ENCODE peak calls at places on chromosomes 16 and 17, in four cellular contexts. One of them, this sample, is unnamed. For H3K4me1, the result is how much of the 10 kb centered on the place peaks cover.

GRCh38 chr16:51337662-51338061 is 186.6 kb upstream of the SALL1 start:
- DNase-seq in neuronal stem cell: no peak
- DNase-seq in mesendoderm: peak
- DNase-seq in H1: peak
- DNase-seq in this sample: peak

GRCh38 chr17:65678534-65678933 is 117.1 kb upstream of the AXIN2 start:
- DNase-seq in mesendoderm: no peak
- DNase-seq in H1: no peak
- DNase-seq in neuronal stem cell: no peak
- DNase-seq in this sample: no peak

GRCh38 chr16:12904041-12904671 is 2.8 kb downstream of the SHISA9 start:
- DNase-seq in neuronal stem cell: no peak
- DNase-seq in mesendoderm: peak
- DNase-seq in H1: peak
- DNase-seq in this sample: peak

GRCh38 chr16:12551530-12551929 is 252.2 kb downstream of the CPPED1 start:
- DNase-seq in neuronal stem cell: no peak
- DNase-seq in mesendoderm: no peak
- DNase-seq in H1: no peak
- DNase-seq in this sample: no peak

GRCh38 chr17:37292429-37293139 is 83.2 kb upstream of the C17orf78 start:
- DNase-seq in mesendoderm: no peak
- DNase-seq in H1: no peak
- DNase-seq in neuronal stem cell: no peak
- DNase-seq in this sample: no peak

GRCh38 chr17:68161644-68162428 is 86.0 kb upstream of the AMZ2 start:
- DNase-seq in H1: no peak
- DNase-seq in neuronal stem cell: no peak
- DNase-seq in mesendoderm: peak
- DNase-seq in this sample: no peak

GRCh38 chr16:89224665-89225064 is 7.2 kb downstream of the ZNF778 start:
- DNase-seq in H1: no peak
- DNase-seq in mesendoderm: no peak
- DNase-seq in neuronal stem cell: no peak
- DNase-seq in this sample: no peak

GRCh38 chr17:81843713-81844326 is 9.0 kb upstream of the PPP1R27 start:
- DNase-seq in neuronal stem cell: no peak
- DNase-seq in H1: no peak
- DNase-seq in mesendoderm: no peak
- DNase-seq in this sample: no peak

GRCh38 chr16:11224096-11224893 is 31.7 kb downstream of the SOCS1 start:
- DNase-seq in H1: no peak
- DNase-seq in neuronal stem cell: no peak
- DNase-seq in mesendoderm: peak
- DNase-seq in this sample: peak

GRCh38 chr16:11706180-11706742 is 36.4 kb downstream of the TXNDC11 start:
- DNase-seq in neuronal stem cell: no peak
- DNase-seq in H1: no peak
- DNase-seq in mesendoderm: no peak
- DNase-seq in this sample: no peak

GRCh38 chr16:20676268-20676828 is 21.1 kb downstream of the ACSM1 start:
- DNase-seq in mesendoderm: no peak
- DNase-seq in neuronal stem cell: no peak
- DNase-seq in H1: no peak
- DNase-seq in this sample: no peak

GRCh38 chr16:62831235-62831634 is 795.0 kb upstream of the CDH8 start:
- DNase-seq in mesendoderm: no peak
- DNase-seq in neuronal stem cell: no peak
- DNase-seq in H1: no peak
- DNase-seq in this sample: no peak

GRCh38 chr16:87326151-87326571 is 9.0 kb upstream of the C16orf95 start:
- DNase-seq in mesendoderm: no peak
- DNase-seq in H1: no peak
- DNase-seq in neuronal stem cell: no peak
- DNase-seq in this sample: no peak

GRCh38 chr16:727291-727977 is 528 bp downstream of the HAGHL start:
- DNase-seq in neuronal stem cell: no peak
- DNase-seq in H1: no peak
- DNase-seq in mesendoderm: no peak
- DNase-seq in this sample: no peak

GRCh38 chr16:84444476-84444875 is 60.0 kb downstream of the MEAK7 start:
- DNase-seq in H1: no peak
- DNase-seq in neuronal stem cell: no peak
- DNase-seq in mesendoderm: no peak
- DNase-seq in this sample: no peak

GRCh38 chr16:58027341-58028167 is 2.0 kb downstream of the MMP15 start:
- DNase-seq in mesendoderm: peak
- DNase-seq in H1: peak
- DNase-seq in neuronal stem cell: peak
- DNase-seq in this sample: peak

GRCh38 chr16:58026139-58026704 is 668 bp downstream of the MMP15 start:
- DNase-seq in mesendoderm: peak
- DNase-seq in H1: peak
- DNase-seq in neuronal stem cell: peak
- DNase-seq in this sample: no peak

GRCh38 chr16:58028168-58028455 is 2.6 kb downstream of the MMP15 start:
- DNase-seq in mesendoderm: no peak
- DNase-seq in H1: no peak
- DNase-seq in neuronal stem cell: no peak
- DNase-seq in this sample: no peak

GRCh38 chr16:58025351-58026138 is at the start of gene MMP15:
- DNase-seq in H1: peak
- DNase-seq in neuronal stem cell: peak
- DNase-seq in mesendoderm: peak
- DNase-seq in this sample: peak

GRCh38 chr16:58026705-58027340 is 1.3 kb downstream of the MMP15 start:
- DNase-seq in mesendoderm: no peak
- DNase-seq in H1: peak
- DNase-seq in neuronal stem cell: peak
- DNase-seq in this sample: no peak
- H3K4me1 ChIP-seq in mesendoderm: under half
- H3K4me1 ChIP-seq in H1: under half
- H3K4me1 ChIP-seq in neuronal stem cell: under half
- H3K4me1 ChIP-seq in this sample: under half

DNA sequence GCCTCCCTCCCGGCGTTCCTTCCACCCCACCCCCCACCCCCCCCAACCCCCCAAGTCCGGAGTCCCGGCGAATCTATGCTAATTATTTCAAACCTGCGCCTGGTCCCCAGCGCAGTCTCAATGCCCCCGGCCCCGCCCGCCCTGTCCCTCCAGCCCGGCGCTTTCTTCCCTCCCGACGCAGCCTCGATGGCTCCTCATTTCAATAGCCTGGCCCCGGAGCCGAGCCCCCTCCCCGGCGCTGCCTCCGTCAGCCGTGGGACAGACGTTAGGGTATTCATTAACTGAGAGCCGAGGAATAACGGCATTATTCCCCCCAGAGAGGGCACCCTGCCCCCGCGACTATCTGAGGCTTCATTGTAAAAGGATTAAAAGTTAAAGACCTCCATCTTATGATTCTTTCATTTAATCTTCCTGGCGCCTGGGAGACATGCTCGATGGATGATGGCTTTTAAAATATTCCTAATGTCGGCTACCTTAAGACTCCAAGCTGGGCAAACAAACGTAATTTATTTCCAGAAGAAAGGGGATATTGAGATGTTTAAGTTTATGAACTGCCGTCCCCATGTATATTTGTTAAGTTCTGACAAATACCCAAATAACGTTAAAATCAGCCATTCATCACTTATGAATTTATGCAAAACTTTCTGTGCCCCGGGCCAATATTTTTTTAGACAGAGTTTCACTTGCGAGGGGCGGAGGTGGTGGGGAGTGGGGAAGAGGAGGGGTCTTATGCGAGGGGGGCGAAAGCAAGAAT is 3.4 kb downstream of the NOG start:
- DNase-seq in H1: peak
- DNase-seq in neuronal stem cell: peak
- DNase-seq in mesendoderm: no peak
- DNase-seq in this sample: peak
- H3K4me2 ChIP-seq in H1: peak
- H3K4me2 ChIP-seq in neuronal stem cell: peak
- H3K4me2 ChIP-seq in mesendoderm: peak
- H3K4me2 ChIP-seq in this sample: peak

DNA sequence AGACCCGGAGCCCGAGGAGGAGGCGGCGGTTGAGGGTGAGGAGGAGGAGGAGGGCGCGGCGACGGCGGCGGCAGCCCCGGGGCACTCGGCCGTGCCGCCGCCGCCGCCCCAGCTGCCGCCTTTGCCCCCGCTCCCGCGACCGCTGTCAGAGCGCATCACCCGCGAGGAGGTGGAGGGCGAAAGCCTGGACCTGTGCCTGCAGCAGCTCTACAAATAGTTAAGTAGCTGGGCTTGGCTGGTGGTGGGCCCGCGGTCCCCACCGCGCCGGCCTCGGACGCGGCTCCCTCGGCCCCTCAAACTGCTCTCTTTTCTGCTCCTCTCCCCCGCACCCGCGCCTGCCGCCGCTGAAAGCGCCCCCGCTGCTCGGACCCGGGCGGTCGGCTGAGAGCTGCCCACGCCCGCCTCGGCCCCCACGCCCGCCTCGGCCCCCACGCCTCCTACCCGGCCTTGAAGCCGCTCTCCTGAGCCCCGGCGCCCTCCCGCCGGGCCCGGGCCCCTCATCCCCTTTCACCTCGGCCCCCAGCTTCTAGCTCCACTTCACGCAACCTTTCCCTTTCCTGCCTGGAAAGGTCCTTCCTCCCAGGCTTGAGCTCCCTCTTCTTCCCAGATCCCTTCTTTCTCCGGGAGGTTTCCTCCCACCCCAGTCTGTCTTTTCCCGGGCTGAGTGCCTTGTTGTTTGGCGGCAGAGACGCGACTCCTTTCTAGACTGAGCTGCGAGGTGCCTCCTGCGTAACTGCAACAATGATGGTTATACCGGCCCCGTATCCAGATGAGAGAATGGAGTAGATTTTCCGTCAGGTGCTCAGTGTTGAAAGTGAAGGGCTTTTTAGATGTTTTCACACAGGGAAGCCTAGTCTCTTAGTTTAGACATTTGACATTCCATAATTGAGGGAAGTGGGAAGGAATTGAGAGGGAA is 850 bp downstream of the PPM1E start:
- DNase-seq in H1: peak
- DNase-seq in mesendoderm: peak
- DNase-seq in neuronal stem cell: peak
- DNase-seq in this sample: peak
- H2BK15ac ChIP-seq in H1: no peak
- H2BK15ac ChIP-seq in mesendoderm: no peak
- H2BK15ac ChIP-seq in neuronal stem cell: no peak
- H2BK15ac ChIP-seq in this sample: no peak

GRCh38 chr17:39672522-39673334 is 4.5 kb downstream of the PNMT start:
- DNase-seq in neuronal stem cell: no peak
- DNase-seq in H1: no peak
- DNase-seq in mesendoderm: no peak
- DNase-seq in this sample: no peak
- H3K4me1 ChIP-seq in neuronal stem cell: under half
- H3K4me1 ChIP-seq in H1: under half
- H3K4me1 ChIP-seq in mesendoderm: under half
- H3K4me1 ChIP-seq in this sample: under half

GRCh38 chr16:85536411-85537330 is 76.5 kb upstream of the GSE1 start:
- DNase-seq in neuronal stem cell: no peak
- DNase-seq in mesendoderm: peak
- DNase-seq in H1: no peak
- DNase-seq in this sample: no peak
- H3K4me2 ChIP-seq in neuronal stem cell: no peak
- H3K4me2 ChIP-seq in mesendoderm: no peak
- H3K4me2 ChIP-seq in H1: no peak
- H3K4me2 ChIP-seq in this sample: no peak

DNA sequence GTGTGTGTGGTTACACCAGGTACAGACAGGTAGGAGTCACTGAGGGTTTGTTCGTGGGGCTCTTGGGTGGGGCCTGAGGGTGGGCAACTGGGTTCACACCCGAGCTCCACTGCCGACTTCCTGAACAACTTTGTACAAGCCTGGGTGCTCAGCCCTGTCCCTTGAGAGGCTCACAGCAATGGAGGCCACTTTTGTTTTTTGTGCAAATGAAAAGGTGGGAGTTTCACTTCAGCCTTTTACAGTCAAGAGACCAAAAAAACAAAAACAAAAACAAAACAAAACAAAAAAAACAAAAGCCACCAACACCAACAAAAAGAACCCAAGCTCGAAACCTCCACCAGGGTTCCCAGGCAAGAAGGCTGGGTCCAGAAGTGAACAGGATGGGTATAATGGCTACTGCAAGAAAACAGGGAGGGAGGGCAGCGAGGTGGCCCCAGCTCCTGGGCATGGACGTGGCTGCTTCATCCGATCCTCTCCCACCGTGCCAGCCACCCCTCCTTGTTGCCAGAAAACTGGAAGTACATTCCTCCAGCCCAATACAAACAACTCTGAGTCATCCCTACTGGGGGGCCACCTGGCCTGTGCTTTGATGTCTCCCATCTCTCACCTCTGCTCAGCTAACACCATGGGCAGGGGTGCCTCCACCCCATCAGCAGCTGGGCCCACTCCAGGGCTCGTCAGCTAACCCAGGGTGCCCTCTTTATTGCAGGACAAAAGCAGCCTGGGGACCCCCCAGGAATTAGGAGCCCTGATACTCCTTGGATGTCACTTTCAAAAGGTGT is 2.1 kb downstream of the RHBDF2 start:
- DNase-seq in neuronal stem cell: no peak
- DNase-seq in mesendoderm: peak
- DNase-seq in H1: no peak
- DNase-seq in this sample: no peak
- H2BK15ac ChIP-seq in neuronal stem cell: no peak
- H2BK15ac ChIP-seq in mesendoderm: no peak
- H2BK15ac ChIP-seq in H1: peak
- H2BK15ac ChIP-seq in this sample: no peak

GRCh38 chr17:74746922-74747321 is 1.5 kb upstream of the NHERF1 start:
- DNase-seq in mesendoderm: peak
- DNase-seq in neuronal stem cell: no peak
- DNase-seq in H1: no peak
- DNase-seq in this sample: no peak

GRCh38 chr17:74749262-74750038 is 1.0 kb downstream of the NHERF1 start:
- DNase-seq in neuronal stem cell: no peak
- DNase-seq in mesendoderm: peak
- DNase-seq in H1: no peak
- DNase-seq in this sample: no peak

GRCh38 chr17:74748279-74748528 is 224 bp upstream of the NHERF1 start:
- DNase-seq in mesendoderm: no peak
- DNase-seq in H1: no peak
- DNase-seq in neuronal stem cell: no peak
- DNase-seq in this sample: peak

GRCh38 chr17:74750039-74750326 is 1.6 kb downstream of the NHERF1 start:
- DNase-seq in neuronal stem cell: no peak
- DNase-seq in H1: no peak
- DNase-seq in mesendoderm: no peak
- DNase-seq in this sample: no peak

GRCh38 chr17:74748529-74749261 is at the start of gene NHERF1:
- DNase-seq in H1: peak
- DNase-seq in mesendoderm: peak
- DNase-seq in neuronal stem cell: peak
- DNase-seq in this sample: no peak
- H3K4me1 ChIP-seq in H1: under half
- H3K4me1 ChIP-seq in mesendoderm: under half
- H3K4me1 ChIP-seq in neuronal stem cell: under half
- H3K4me1 ChIP-seq in this sample: under half

This sample was measured in H9.